ENCODE peak calls at places on chromosomes 6 and 20, in five cellular contexts. Y is D341Med; L is GM03348; B is naive thymus-derived CD4-positive, alpha-beta T cell; J is naive thymus-derived CD8-positive, alpha-beta T cell. H is an unnamed sample.

GRCh38 chr6:92888316-92888715 is 531.0 kb downstream of the EPHA7 start:
- DNase-seq in Y (no peak), L (no peak), B (no peak), J (no peak), H (no peak)

GRCh38 chr6:154993026-154993425 is 2.1 kb upstream of the TIAM2 start:
- DNase-seq in Y (no peak), L (peak), B (no peak), J (no peak), H (no peak)

GRCh38 chr6:169428532-169428931 is 174.9 kb upstream of the THBS2 start:
- DNase-seq in Y (no peak), L (peak), B (no peak), J (no peak), H (no peak)

GRCh38 chr20:53332022-53332824 is 261.4 kb downstream of the ZNF217 start:
- DNase-seq in Y (no peak), L (no peak), B (no peak), J (no peak), H (no peak)

GRCh38 chr20:24523661-24524060 is 54.2 kb downstream of the SYNDIG1 start:
- DNase-seq in Y (no peak), L (no peak), B (no peak), J (no peak), H (no peak)

GRCh38 chr6:107532707-107533106 is 42.8 kb downstream of the SOBP start:
- DNase-seq in Y (no peak), L (no peak), B (no peak), J (no peak), H (no peak)

GRCh38 chr20:39152126-39152525 is 190.0 kb downstream of the DHX35 start:
- DNase-seq in Y (no peak), L (no peak), B (no peak), J (no peak), H (no peak)

GRCh38 chr20:4151991-4152695 is 136.8 kb upstream of the RNF24 start:
- DNase-seq in Y (no peak), L (no peak), B (no peak), J (no peak), H (no peak)

GRCh38 chr6:169801396-169802160 is 50.2 kb downstream of the ERMARD start:
- DNase-seq in Y (peak), L (no peak), B (no peak), J (no peak), H (no peak)

GRCh38 chr6:168948990-168949531 is 304.6 kb downstream of the THBS2 start:
- DNase-seq in Y (no peak), L (no peak), B (no peak), J (no peak), H (no peak)

GRCh38 chr6:43798688-43799444 is 28.9 kb downstream of the VEGFA start:
- DNase-seq in Y (no peak), L (peak), B (no peak), J (no peak), H (peak)

GRCh38 chr6:31572041-31572911 is at the start of gene LTA:
- DNase-seq in Y (no peak), L (no peak), B (peak), J (peak), H (peak)

GRCh38 chr6:137013738-137014602 is 30.8 kb downstream of the IL20RA start:
- DNase-seq in Y (no peak), L (peak), B (no peak), J (no peak), H (no peak)

GRCh38 chr6:33837971-33838665 is 34.3 kb upstream of the MLN start:
- DNase-seq in Y (no peak), L (peak), B (no peak), J (no peak), H (no peak)

GRCh38 chr20:90651-91050 is 3.2 kb downstream of the DEFB125 start:
- DNase-seq in Y (no peak), L (no peak), B (no peak), J (no peak), H (no peak)

GRCh38 chr6:26183581-26184408 is 96.6 kb downstream of the HFE start:
- DNase-seq in Y (no peak), L (peak), B (peak), J (peak), H (no peak)

GRCh38 chr20:31987744-31988143 is 19.8 kb downstream of the XKR7 start:
- DNase-seq in Y (no peak), L (peak), B (no peak), J (no peak), H (no peak)

GRCh38 chr6:157184202-157185015 is 138.9 kb downstream of the TMEM242 start:
- DNase-seq in Y (peak), L (peak), B (peak), J (peak), H (peak)

GRCh38 chr6:137977814-137978213 is 110.8 kb downstream of the TNFAIP3 start:
- DNase-seq in Y (no peak), L (peak), B (no peak), J (no peak), H (no peak)

GRCh38 chr20:62801284-62802010 is 3.2 kb upstream of the OGFR start:
- DNase-seq in Y (no peak), L (no peak), B (no peak), J (no peak), H (no peak)

GRCh38 chr6:170130201-170130621 is 160.7 kb downstream of the DLL1 start:
- DNase-seq in Y (no peak), L (no peak), B (no peak), J (peak), H (no peak)

GRCh38 chr6:161355731-161356130 is 81.9 kb upstream of the AGPAT4 start:
- DNase-seq in Y (no peak), L (no peak), B (no peak), J (no peak), H (no peak)

GRCh38 chr6:136646377-136646776 is 96.2 kb upstream of the MAP7 start:
- DNase-seq in Y (no peak), L (peak), B (no peak), J (no peak), H (no peak)

GRCh38 chr20:2763186-2763585 is 37.2 kb downstream of the CPXM1 start:
- DNase-seq in Y (peak), L (no peak), B (no peak), J (no peak), H (no peak)

GRCh38 chr6:137498488-137499219 is 4.5 kb upstream of the OLIG3 start:
- DNase-seq in Y (no peak), L (no peak), B (no peak), J (no peak), H (no peak)

GRCh38 chr6:127868338-127868737 is 32.5 kb downstream of the THEMIS start:
- DNase-seq in Y (no peak), L (no peak), B (no peak), J (no peak), H (no peak)

GRCh38 chr6:126891158-126891557 is 227.3 kb upstream of the RSPO3 start:
- DNase-seq in Y (no peak), L (peak), B (no peak), J (no peak), H (no peak)

GRCh38 chr6:34671801-34672656 is 24.5 kb downstream of the ILRUN start:
- DNase-seq in Y (no peak), L (peak), B (peak), J (peak), H (peak)

GRCh38 chr6:148550569-148550968 is 196.3 kb upstream of the UST start:
- DNase-seq in Y (no peak), L (no peak), B (no peak), J (no peak), H (no peak)

GRCh38 chr6:110554966-110555460 is 78.6 kb upstream of the SLC22A16 start:
- DNase-seq in Y (no peak), L (no peak), B (no peak), J (no peak), H (no peak)

GRCh38 chr6:79421707-79422484 is 115.3 kb downstream of the LCA5 start:
- DNase-seq in Y (peak), L (no peak), B (no peak), J (no peak), H (no peak)

GRCh38 chr6:72890233-72890632 is 268.4 kb downstream of the KCNQ5 start:
- DNase-seq in Y (no peak), L (no peak), B (no peak), J (no peak), H (no peak)

H was measured in T-cell.